ENCODE peak calls at places on chromosomes 7 and 10, in seven cellular contexts. N is mesenteric fat pad, F is hippocampal formation, I is posterior vena cava, Y is posterior cingulate gyrus, W is kidney epithelial cell, Q is brain microvascular endothelial cell. J is an unnamed sample.

GRCh38 chr10:63115732-63116383 is 17.3 kb upstream of the NRBF2 start:
- DNase-seq in N (peak), F (peak), I (peak), Y (peak), W (no peak), Q (peak), J (no peak)

GRCh38 chr7:155218276-155219153 is 79.2 kb upstream of the INSIG1 start:
- DNase-seq in N (peak), F (no peak), I (peak), Y (no peak), W (no peak), Q (no peak), J (no peak)

GRCh38 chr10:6061056-6061455 is 1.1 kb downstream of the IL2RA start:
- DNase-seq in N (peak), F (no peak), I (peak), Y (no peak), W (no peak), Q (no peak), J (peak)

GRCh38 chr7:71718563-71718962 is 586.6 kb downstream of the GALNT17 start:
- DNase-seq in N (no peak), F (no peak), I (no peak), Y (no peak), W (no peak), Q (no peak), J (no peak)

GRCh38 chr7:47378728-47379395 is 203.0 kb downstream of the TNS3 start:
- DNase-seq in N (no peak), F (no peak), I (peak), Y (no peak), W (no peak), Q (no peak), J (no peak)

GRCh38 chr7:43873300-43873699 is 4.0 kb upstream of the MRPS24 start:
- DNase-seq in N (no peak), F (no peak), I (peak), Y (no peak), W (no peak), Q (peak), J (no peak)

GRCh38 chr10:49161411-49161997 is 26.7 kb downstream of the TMEM273 start:
- DNase-seq in N (no peak), F (peak), I (no peak), Y (no peak), W (no peak), Q (peak), J (no peak)

GRCh38 chr7:102282465-102283362 is 4.0 kb upstream of the SH2B2 start:
- DNase-seq in N (no peak), F (no peak), I (no peak), Y (no peak), W (no peak), Q (no peak), J (no peak)

GRCh38 chr7:106365252-106366005 is 80.6 kb upstream of the NAMPT start:
- DNase-seq in N (no peak), F (no peak), I (no peak), Y (no peak), W (no peak), Q (no peak), J (no peak)

GRCh38 chr7:30871655-30872054 is 40.0 kb upstream of the AQP1 start:
- DNase-seq in N (no peak), F (no peak), I (no peak), Y (no peak), W (no peak), Q (no peak), J (no peak)

GRCh38 chr10:49614242-49615198 is 683 bp downstream of the CHAT start:
- DNase-seq in N (peak), F (no peak), I (peak), Y (no peak), W (no peak), Q (no peak), J (no peak)

GRCh38 chr10:100743626-100744135 is 1.7 kb upstream of the PAX2 start:
- DNase-seq in N (peak), F (peak), I (no peak), Y (peak), W (no peak), Q (no peak), J (peak)

GRCh38 chr7:123871998-123872867 is 27.3 kb downstream of the HYAL4 start:
- DNase-seq in N (no peak), F (peak), I (no peak), Y (peak), W (peak), Q (peak), J (peak)

GRCh38 chr7:97064020-97064419 is 39.4 kb upstream of the DLX5 start:
- DNase-seq in N (no peak), F (no peak), I (no peak), Y (no peak), W (no peak), Q (no peak), J (no peak)

GRCh38 chr10:117448840-117449239 is 73.6 kb upstream of the PDZD8 start:
- DNase-seq in N (no peak), F (peak), I (no peak), Y (no peak), W (no peak), Q (no peak), J (no peak)

GRCh38 chr7:101870361-101871062 is 53.1 kb downstream of the CUX1 start:
- DNase-seq in N (no peak), F (no peak), I (no peak), Y (no peak), W (no peak), Q (no peak), J (no peak)

GRCh38 chr10:124131176-124131575 is 37.8 kb upstream of the CHST15 start:
- DNase-seq in N (no peak), F (no peak), I (no peak), Y (no peak), W (no peak), Q (no peak), J (no peak)